ENCODE peak calls at places on chromosomes 6 and 20, in six cellular contexts. T, H, B, C, A and E are unnamed samples.

GRCh38 chr6:95596021-95596420 is 18.7 kb downstream of the MANEA start:
- DNase-seq in A (no peak), B (no peak), C (no peak), T (no peak), H (no peak), E (no peak)

GRCh38 chr6:148530394-148530923 is 187.8 kb downstream of the SASH1 start:
- DNase-seq in H (no peak), A (no peak), B (peak), T (no peak), C (no peak), E (no peak)

GRCh38 chr20:50724112-50724724 is 7.2 kb upstream of the PARD6B start:
- DNase-seq in A (no peak), C (no peak), B (no peak), T (no peak), H (no peak), E (no peak)

GRCh38 chr20:12729326-12729725 is 279.4 kb upstream of the SPTLC3 start:
- DNase-seq in B (no peak), C (no peak), H (no peak), A (no peak), T (no peak), E (no peak)

GRCh38 chr6:3835055-3835731 is 14.0 kb upstream of the FAM50B start:
- DNase-seq in B (peak), H (no peak), T (no peak), C (no peak), A (no peak), E (no peak)

GRCh38 chr6:1894954-1895353 is 285.2 kb downstream of the FOXC1 start:
- DNase-seq in C (no peak), A (no peak), B (no peak), T (no peak), H (no peak), E (no peak)

GRCh38 chr6:157068691-157069228 is 254.6 kb downstream of the TMEM242 start:
- DNase-seq in C (no peak), H (no peak), A (no peak), B (no peak), T (no peak), E (no peak)

GRCh38 chr6:111462770-111463391 is 20.1 kb downstream of the REV3L start:
- DNase-seq in A (no peak), T (no peak), C (no peak), B (peak), H (no peak), E (no peak)

GRCh38 chr20:20731945-20732296 is 19.5 kb upstream of the RALGAPA2 start:
- DNase-seq in A (no peak), H (no peak), C (no peak), B (no peak), T (no peak), E (no peak)

GRCh38 chr20:2767768-2768631 is 32.4 kb downstream of the CPXM1 start:
- DNase-seq in A (no peak), H (no peak), B (no peak), C (no peak), T (no peak), E (no peak)

GRCh38 chr6:142008776-142009175 is 123.9 kb upstream of the GJE1 start:
- DNase-seq in T (no peak), B (no peak), H (no peak), C (no peak), A (no peak), E (no peak)

GRCh38 chr20:14617123-14617522 is 279.7 kb upstream of the FLRT3 start:
- DNase-seq in B (no peak), T (no peak), A (no peak), C (no peak), H (no peak), E (no peak)

GRCh38 chr6:151240036-151240685 is 394 bp downstream of the AKAP12 start:
- DNase-seq in T (no peak), H (no peak), C (no peak), B (peak), A (peak), E (no peak)

GRCh38 chr6:51112731-51113130 is 294.1 kb downstream of the TFAP2B start:
- DNase-seq in H (no peak), B (no peak), C (no peak), T (no peak), A (no peak), E (no peak)

GRCh38 chr6:130661077-130661476 is 166.1 kb upstream of the SMLR1 start:
- DNase-seq in T (no peak), A (no peak), B (no peak), C (no peak), H (no peak), E (no peak)

GRCh38 chr6:135311446-135312200 is 130.5 kb downstream of the MYB start:
- DNase-seq in B (no peak), A (no peak), H (no peak), C (no peak), T (no peak), E (no peak)

GRCh38 chr20:11676618-11677289 is 240.9 kb upstream of the BTBD3 start:
- DNase-seq in B (peak), T (no peak), H (no peak), A (peak), C (no peak), E (no peak)

GRCh38 chr20:18719426-18719825 is 94.2 kb upstream of the SCP2D1 start:
- DNase-seq in H (no peak), A (no peak), C (no peak), B (no peak), T (no peak), E (no peak)

GRCh38 chr20:13261460-13262301 is 40.6 kb downstream of the ISM1 start:
- DNase-seq in A (peak), C (peak), H (no peak), B (peak), T (peak), E (peak)

GRCh38 chr6:104418125-104418524 is 441.6 kb downstream of the HACE1 start:
- DNase-seq in B (no peak), C (no peak), A (peak), H (no peak), T (no peak), E (no peak)

GRCh38 chr20:61891476-61891875 is 174.2 kb downstream of the TAF4 start:
- DNase-seq in C (no peak), A (no peak), H (no peak), T (no peak), B (no peak), E (no peak)